ENCODE peak calls at places on chromosomes 4 and X, in nine cellular contexts. W is body of pancreas; S is transverse colon; Z is Peyer's patch; Y is osteoblast; C is endodermal cell; X is effector memory CD4-positive, alpha-beta T cell; B is PC-3; L is tibial artery. F is an unnamed sample. For H3K27me3, the result is how much of the 10 kb centered on the place peaks cover.

GRCh38 chrX:154534526-154535322 is 11.9 kb downstream of the G6PD start:
- DNase-seq in Z (peak), B (peak), X (peak), C (peak), Y (peak), W (peak), S (peak), L (peak), F (no peak)

GRCh38 chrX:69080912-69081465 is 84.3 kb downstream of the PJA1 start:
- DNase-seq in W (no peak), C (no peak), Y (no peak), B (no peak), X (no peak), L (no peak), S (no peak), Z (no peak), F (no peak)

GRCh38 chr4:23373269-23373668 is 516.6 kb downstream of the PPARGC1A start:
- DNase-seq in W (peak), Y (no peak), C (peak), Z (no peak), B (peak), S (peak), X (no peak), L (no peak), F (peak)

GRCh38 chr4:168900080-168900479 is 110.0 kb downstream of the CBR4 start:
- DNase-seq in B (no peak), S (no peak), C (no peak), L (peak), Y (no peak), Z (no peak), W (no peak), X (no peak), F (no peak)

GRCh38 chr4:42653606-42654560 is 3.0 kb downstream of the ATP8A1 start:
- DNase-seq in C (no peak), X (no peak), S (no peak), B (peak), Z (no peak), W (peak), L (no peak), Y (no peak), F (no peak)

GRCh38 chr4:89598602-89599001 is 238.4 kb downstream of the SNCA start:
- DNase-seq in Z (no peak), Y (no peak), S (no peak), C (no peak), W (no peak), X (no peak), L (no peak), B (peak), F (no peak)

GRCh38 chr4:128649161-128649560 is 160.3 kb upstream of the JADE1 start:
- DNase-seq in B (no peak), W (no peak), S (no peak), L (no peak), C (no peak), X (no peak), Z (no peak), Y (peak), F (no peak)

GRCh38 chrX:133414399-133415275 is 652 bp downstream of the GPC4 start:
- DNase-seq in B (peak), W (peak), L (peak), X (no peak), Z (no peak), C (peak), Y (peak), S (peak), F (no peak)

GRCh38 chr4:27084685-27085356 is 224.2 kb downstream of the STIM2 start:
- DNase-seq in W (peak), X (no peak), Z (peak), S (peak), B (peak), L (no peak), Y (no peak), C (peak), F (no peak)

GRCh38 chrX:150880808-150881165 is 17.7 kb downstream of the CD99L2 start:
- DNase-seq in W (no peak), L (no peak), Y (no peak), X (no peak), S (no peak), C (no peak), B (no peak), Z (no peak), F (no peak)

GRCh38 chr4:110614981-110615365 is 7.9 kb downstream of the PITX2 start:
- DNase-seq in C (peak), B (no peak), Y (peak), S (no peak), W (no peak), Z (no peak), L (no peak), X (no peak), F (no peak)

GRCh38 chrX:111244238-111244750 is 26.0 kb downstream of the CAPN6 start:
- DNase-seq in C (no peak), X (no peak), Z (no peak), W (no peak), B (peak), Y (peak), L (no peak), S (no peak), F (no peak)

GRCh38 chrX:139639253-139639652 is 68.7 kb downstream of the MCF2 start:
- DNase-seq in C (no peak), S (no peak), W (no peak), L (no peak), Y (no peak), Z (no peak), X (no peak), B (no peak), F (no peak)

GRCh38 chr4:77593993-77594392 is 11.6 kb upstream of the CXCL13 start:
- DNase-seq in B (no peak), X (no peak), C (no peak), Z (no peak), S (no peak), W (no peak), L (no peak), Y (peak), F (no peak)

GRCh38 chrX:41827886-41828285 is 95.5 kb downstream of the CASK start:
- DNase-seq in Z (no peak), S (no peak), Y (no peak), B (no peak), X (no peak), W (no peak), C (no peak), L (no peak), F (no peak)

GRCh38 chr4:149980941-149981340 is 97.3 kb upstream of the DCLK2 start:
- DNase-seq in L (peak), W (peak), Z (peak), C (peak), B (peak), X (no peak), Y (no peak), S (peak), F (no peak)

GRCh38 chr4:139301821-139302611 is at the start of gene NDUFC1:
- DNase-seq in S (peak), X (peak), W (peak), Z (peak), L (peak), C (peak), B (peak), Y (peak), F (no peak)

GRCh38 chr4:95510145-95510544 is 38.6 kb downstream of the UNC5C start:
- DNase-seq in W (peak), C (no peak), L (no peak), X (no peak), B (peak), Z (no peak), Y (no peak), S (no peak), F (no peak)

GRCh38 chrX:635428-636192 is 5.0 kb downstream of the SHOX start:
- DNase-seq in C (peak), X (no peak), B (no peak), Y (peak), W (no peak), L (no peak), Z (no peak), S (no peak), F (no peak)

GRCh38 chrX:154002215-154002719 is 17.4 kb downstream of the IRAK1 start:
- DNase-seq in S (peak), X (peak), C (no peak), B (peak), W (no peak), Y (peak), Z (peak), L (no peak), F (no peak)

GRCh38 chrX:152646961-152647360 is 9.3 kb downstream of the GABRQ start:
- DNase-seq in L (no peak), C (no peak), Z (no peak), X (no peak), Y (no peak), W (no peak), B (no peak), S (no peak), F (no peak)

GRCh38 chrX:115531818-115532403 is 29.1 kb upstream of the PLS3 start:
- DNase-seq in S (no peak), X (no peak), L (no peak), C (no peak), Z (no peak), B (peak), W (no peak), Y (no peak), F (no peak)

GRCh38 chrX:68415289-68415688 is 18.0 kb downstream of the OPHN1 start:
- DNase-seq in B (peak), L (no peak), X (no peak), S (no peak), Z (no peak), Y (no peak), W (peak), C (no peak), F (no peak)

GRCh38 chr4:88033309-88033708 is 25.9 kb downstream of the PKD2 start:
- DNase-seq in W (peak), Z (no peak), L (no peak), C (peak), X (no peak), S (peak), Y (no peak), B (peak), F (no peak)

GRCh38 chrX:154374361-154375155 is at the start of gene FLNA:
- DNase-seq in S (peak), W (peak), C (peak), Z (no peak), B (peak), X (no peak), L (peak), Y (no peak), F (no peak)

GRCh38 chrX:46325312-46325877 is 219.8 kb downstream of the ZNF674 start:
- DNase-seq in X (peak), Y (peak), B (peak), S (no peak), Z (no peak), W (no peak), C (peak), L (no peak), F (peak)

GRCh38 chr4:82721819-82722423 is 76.7 kb downstream of the SCD5 start:
- DNase-seq in C (no peak), L (no peak), W (peak), Z (no peak), Y (no peak), X (no peak), B (peak), S (no peak), F (no peak)

GRCh38 chrX:10506781-10507180 is 113.6 kb downstream of the MID1 start:
- DNase-seq in B (no peak), S (no peak), W (no peak), L (no peak), Z (no peak), X (no peak), Y (no peak), C (no peak), F (no peak)

GRCh38 chrX:10502961-10503360 is 117.4 kb downstream of the MID1 start:
- DNase-seq in Z (no peak), X (no peak), W (no peak), C (no peak), L (no peak), Y (no peak), B (no peak), S (no peak), F (no peak)

GRCh38 chrX:10507181-10507580 is 113.2 kb downstream of the MID1 start:
- DNase-seq in S (no peak), X (no peak), C (no peak), W (no peak), Z (no peak), Y (no peak), L (no peak), B (peak), F (no peak)

GRCh38 chrX:10507876-10508275 is 112.5 kb downstream of the MID1 start:
- DNase-seq in W (no peak), C (no peak), Y (no peak), B (no peak), Z (no peak), L (no peak), X (no peak), S (no peak), F (no peak)

GRCh38 chrX:10505726-10506125 is 114.7 kb downstream of the MID1 start:
- DNase-seq in X (no peak), B (no peak), L (no peak), Z (no peak), Y (no peak), S (no peak), W (no peak), C (no peak), F (no peak)
- H3K27me3 ChIP-seq in X (under half), B (under half), L (under half), Z (under half), Y (under half), S (under half), W (under half), C (under half), F (under half)

GRCh38 chr4:143420227-143420626 is 83.6 kb downstream of the GAB1 start:
- DNase-seq in X (no peak), Y (peak), L (no peak), B (no peak), S (no peak), W (no peak), C (no peak), Z (no peak), F (no peak)
- H3K4me3 ChIP-seq in X (no peak), Y (no peak), L (no peak), B (no peak), S (no peak), W (no peak), C (no peak), Z (no peak), F (no peak)

GRCh38 chrX:19343085-19343461 is 654 bp upstream of the PDHA1 start:
- DNase-seq in Y (no peak), X (no peak), B (no peak), W (no peak), C (no peak), L (no peak), Z (no peak), S (no peak), F (no peak)
- H3K27ac ChIP-seq in Y (no peak), X (peak), B (no peak), W (peak), C (peak), L (peak), Z (peak), S (peak), F (no peak)

DNA sequence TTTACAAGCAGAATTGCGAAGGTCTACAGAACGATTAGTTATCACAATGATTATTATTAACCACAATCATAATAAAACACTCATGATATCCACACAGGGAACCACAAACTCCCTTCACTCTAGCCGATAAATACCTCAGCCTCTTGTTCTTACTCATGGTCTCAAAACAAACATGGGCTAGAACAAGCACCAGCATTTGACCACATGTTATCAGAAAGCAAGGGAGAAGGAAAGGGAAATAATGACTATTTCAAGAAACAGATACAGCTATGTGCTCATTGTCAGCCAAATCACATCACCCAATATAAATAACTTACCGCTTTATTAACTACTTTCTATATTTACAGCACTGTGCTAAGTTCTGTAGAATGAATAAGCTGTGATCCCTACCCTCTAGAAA is 663.2 kb upstream of the HTR2C start:
- DNase-seq in W (no peak), Z (no peak), S (no peak), X (no peak), B (no peak), L (no peak), Y (no peak), C (no peak), F (no peak)
- H3K27me3 ChIP-seq in W (under half), Z (under half), S (under half), X (under half), B (under half), L (under half), Y (under half), C (under half), F (under half)

GRCh38 chr4:176883108-176883550 is 90.4 kb upstream of the VEGFC start:
- DNase-seq in L (no peak), Y (no peak), W (no peak), B (peak), S (no peak), C (no peak), Z (no peak), X (no peak), F (no peak)
- H3K4me3 ChIP-seq in L (no peak), Y (peak), W (no peak), B (peak), S (no peak), C (no peak), Z (no peak), X (no peak), F (no peak)

DNA sequence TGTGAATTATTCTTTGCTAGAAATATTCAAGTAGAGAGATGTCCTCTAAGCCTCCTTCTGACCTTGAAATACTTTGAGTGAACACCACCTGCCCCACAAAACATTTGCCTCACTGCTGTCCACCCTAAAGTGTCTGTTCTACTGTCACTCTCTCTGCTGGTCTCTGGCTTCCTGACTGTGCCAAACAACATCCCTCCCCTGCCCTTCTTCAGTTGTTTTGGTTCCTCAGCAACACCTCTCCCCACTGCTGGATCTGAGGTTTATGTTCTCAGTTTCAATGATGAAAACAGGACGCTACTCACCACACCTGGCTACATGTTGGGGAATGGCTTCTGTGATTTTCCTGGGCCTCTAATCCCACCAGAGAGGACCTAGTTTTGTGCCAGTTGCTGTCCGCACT is 456.9 kb downstream of the BCOR start:
- DNase-seq in S (no peak), B (no peak), L (no peak), C (no peak), W (no peak), Y (no peak), X (no peak), Z (no peak), F (no peak)
- H3K27ac ChIP-seq in S (no peak), B (no peak), L (no peak), C (no peak), W (no peak), Y (no peak), X (no peak), Z (no peak), F (no peak)

DNA sequence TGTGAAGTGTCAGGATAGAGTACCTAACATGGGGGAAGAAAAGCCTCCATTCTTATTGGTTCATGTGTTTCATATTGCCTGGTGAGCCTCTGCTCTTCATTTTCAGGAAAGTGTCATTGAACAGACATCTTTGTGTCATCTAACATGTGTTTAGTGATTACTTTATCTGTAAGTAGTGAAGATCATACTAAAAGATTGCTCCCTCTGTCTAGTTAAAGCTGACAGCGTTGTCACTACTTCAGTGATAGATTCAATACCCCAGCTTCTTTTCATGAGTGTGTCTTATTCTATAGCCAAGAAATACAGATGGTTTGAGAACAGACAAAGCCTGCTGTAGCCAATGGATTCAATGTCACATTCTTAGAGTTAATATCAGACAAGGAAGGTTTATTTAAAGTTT is 85.1 kb downstream of the NKX6-1 start:
- DNase-seq in S (no peak), C (no peak), Z (no peak), W (no peak), B (no peak), L (no peak), X (no peak), Y (no peak), F (no peak)
- H3K27me3 ChIP-seq in S (under half), C (under half), Z (under half), W (under half), B (under half), L (under half), X (under half), Y (under half), F (under half)

DNA sequence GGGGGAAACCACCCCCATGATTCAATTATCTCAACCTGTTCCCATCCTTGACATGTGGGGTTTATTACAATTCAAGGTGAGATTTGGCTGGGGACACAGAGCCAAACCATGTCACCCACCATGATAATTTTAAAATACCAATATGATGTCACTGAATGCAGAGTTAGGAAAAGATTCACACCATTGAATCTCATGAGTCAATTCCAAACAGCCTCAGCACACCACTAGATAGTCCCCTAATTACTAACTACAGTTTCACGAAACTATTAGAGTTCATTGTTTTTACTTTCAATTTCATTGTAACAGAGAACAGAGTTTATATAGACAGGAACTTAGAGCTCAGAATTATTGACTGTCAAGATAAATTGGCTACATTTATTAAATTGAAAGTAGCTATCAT is 410.2 kb downstream of the FAM47A start:
- DNase-seq in L (no peak), Z (no peak), W (no peak), X (no peak), B (no peak), C (no peak), Y (no peak), S (no peak), F (no peak)
- H3K4me3 ChIP-seq in L (no peak), Z (no peak), W (no peak), X (no peak), B (no peak), C (no peak), Y (no peak), S (no peak), F (no peak)